ENCODE peak calls at places on chromosome 14, in eight cellular contexts. One of them, this sample, is unnamed.

GRCh38 chr14:79442776-79443175 is 768.5 kb downstream of the DIO2 start:
- DNase-seq in astrocyte of the hippocampus: no peak
- DNase-seq in posterior vena cava: no peak
- DNase-seq in Daoy: no peak
- DNase-seq in MCF 10A: no peak
- DNase-seq in retina: no peak
- DNase-seq in mucosa of gallbladder: no peak
- DNase-seq in stimulated activated CD4-positive, alpha-beta T cell treated with anti-CD3 and anti-CD28 coated beads, Interleukin-1b, Interleukin-23, amount 100 ng/mL, for 24 hours: no peak
- DNase-seq in this sample: no peak

GRCh38 chr14:75705014-75705413 is 44.0 kb downstream of the TTLL5 start:
- DNase-seq in stimulated activated CD4-positive, alpha-beta T cell treated with anti-CD3 and anti-CD28 coated beads, Interleukin-1b, Interleukin-23, amount 100 ng/mL, for 24 hours: no peak
- DNase-seq in MCF 10A: no peak
- DNase-seq in mucosa of gallbladder: no peak
- DNase-seq in retina: no peak
- DNase-seq in posterior vena cava: no peak
- DNase-seq in astrocyte of the hippocampus: no peak
- DNase-seq in Daoy: no peak
- DNase-seq in this sample: no peak

GRCh38 chr14:92626041-92626440 is 112.5 kb downstream of the RIN3 start:
- DNase-seq in stimulated activated CD4-positive, alpha-beta T cell treated with anti-CD3 and anti-CD28 coated beads, Interleukin-1b, Interleukin-23, amount 100 ng/mL, for 24 hours: no peak
- DNase-seq in mucosa of gallbladder: no peak
- DNase-seq in astrocyte of the hippocampus: no peak
- DNase-seq in Daoy: no peak
- DNase-seq in posterior vena cava: no peak
- DNase-seq in MCF 10A: no peak
- DNase-seq in retina: no peak
- DNase-seq in this sample: no peak

GRCh38 chr14:70665448-70666363 is 24.0 kb downstream of the TTC9 start:
- DNase-seq in posterior vena cava: no peak
- DNase-seq in astrocyte of the hippocampus: peak
- DNase-seq in mucosa of gallbladder: peak
- DNase-seq in Daoy: peak
- DNase-seq in stimulated activated CD4-positive, alpha-beta T cell treated with anti-CD3 and anti-CD28 coated beads, Interleukin-1b, Interleukin-23, amount 100 ng/mL, for 24 hours: no peak
- DNase-seq in retina: no peak
- DNase-seq in MCF 10A: peak
- DNase-seq in this sample: no peak

GRCh38 chr14:105152794-105153241 is 15.8 kb downstream of the JAG2 start:
- DNase-seq in astrocyte of the hippocampus: no peak
- DNase-seq in posterior vena cava: peak
- DNase-seq in MCF 10A: no peak
- DNase-seq in Daoy: no peak
- DNase-seq in stimulated activated CD4-positive, alpha-beta T cell treated with anti-CD3 and anti-CD28 coated beads, Interleukin-1b, Interleukin-23, amount 100 ng/mL, for 24 hours: no peak
- DNase-seq in mucosa of gallbladder: no peak
- DNase-seq in retina: no peak
- DNase-seq in this sample: no peak

GRCh38 chr14:55454264-55455151 is 14.1 kb upstream of the TBPL2 start:
- DNase-seq in stimulated activated CD4-positive, alpha-beta T cell treated with anti-CD3 and anti-CD28 coated beads, Interleukin-1b, Interleukin-23, amount 100 ng/mL, for 24 hours: no peak
- DNase-seq in Daoy: peak
- DNase-seq in astrocyte of the hippocampus: peak
- DNase-seq in retina: peak
- DNase-seq in posterior vena cava: no peak
- DNase-seq in MCF 10A: peak
- DNase-seq in mucosa of gallbladder: peak
- DNase-seq in this sample: peak

GRCh38 chr14:76499399-76499798 is 123.5 kb downstream of the ESRRB start:
- DNase-seq in posterior vena cava: peak
- DNase-seq in Daoy: no peak
- DNase-seq in mucosa of gallbladder: no peak
- DNase-seq in stimulated activated CD4-positive, alpha-beta T cell treated with anti-CD3 and anti-CD28 coated beads, Interleukin-1b, Interleukin-23, amount 100 ng/mL, for 24 hours: no peak
- DNase-seq in MCF 10A: no peak
- DNase-seq in retina: no peak
- DNase-seq in astrocyte of the hippocampus: no peak
- DNase-seq in this sample: no peak

GRCh38 chr14:52365071-52365470 is 51.0 kb downstream of the PTGER2 start:
- DNase-seq in astrocyte of the hippocampus: peak
- DNase-seq in retina: no peak
- DNase-seq in mucosa of gallbladder: no peak
- DNase-seq in stimulated activated CD4-positive, alpha-beta T cell treated with anti-CD3 and anti-CD28 coated beads, Interleukin-1b, Interleukin-23, amount 100 ng/mL, for 24 hours: no peak
- DNase-seq in posterior vena cava: no peak
- DNase-seq in Daoy: no peak
- DNase-seq in MCF 10A: no peak
- DNase-seq in this sample: no peak

GRCh38 chr14:29016050-29016900 is 249.7 kb downstream of the FOXG1 start:
- DNase-seq in mucosa of gallbladder: peak
- DNase-seq in stimulated activated CD4-positive, alpha-beta T cell treated with anti-CD3 and anti-CD28 coated beads, Interleukin-1b, Interleukin-23, amount 100 ng/mL, for 24 hours: no peak
- DNase-seq in MCF 10A: peak
- DNase-seq in Daoy: peak
- DNase-seq in retina: peak
- DNase-seq in astrocyte of the hippocampus: peak
- DNase-seq in posterior vena cava: peak
- DNase-seq in this sample: peak

GRCh38 chr14:74655597-74656389 is 43.8 kb upstream of the LTBP2 start:
- DNase-seq in retina: no peak
- DNase-seq in posterior vena cava: no peak
- DNase-seq in Daoy: no peak
- DNase-seq in stimulated activated CD4-positive, alpha-beta T cell treated with anti-CD3 and anti-CD28 coated beads, Interleukin-1b, Interleukin-23, amount 100 ng/mL, for 24 hours: no peak
- DNase-seq in MCF 10A: peak
- DNase-seq in astrocyte of the hippocampus: peak
- DNase-seq in mucosa of gallbladder: no peak
- DNase-seq in this sample: no peak

GRCh38 chr14:105354541-105354940 is 40.0 kb downstream of the PACS2 start:
- DNase-seq in posterior vena cava: no peak
- DNase-seq in stimulated activated CD4-positive, alpha-beta T cell treated with anti-CD3 and anti-CD28 coated beads, Interleukin-1b, Interleukin-23, amount 100 ng/mL, for 24 hours: no peak
- DNase-seq in MCF 10A: no peak
- DNase-seq in mucosa of gallbladder: no peak
- DNase-seq in retina: no peak
- DNase-seq in Daoy: no peak
- DNase-seq in astrocyte of the hippocampus: no peak
- DNase-seq in this sample: no peak